ENCODE peak calls at places on chromosomes 13 and 19, in seven cellular contexts. J is small intestine; C is iPS DF 6.9; V is activated CD4-positive, alpha-beta T cell treated with anti-CD3 and anti-CD28 coated beads, Interleukin-2, amount 50 U/mL, for 24 hours; P is naive thymus-derived CD8-positive, alpha-beta T cell; E is activated naive CD8-positive, alpha-beta T cell treated with anti-CD3 and anti-CD28 coated beads, Interleukin-2, amount 50 U/mL, for 24 hours; S is ascending aorta. F is an unnamed sample.

GRCh38 chr13:50707533-50708096 is 135.9 kb downstream of the DLEU7 start:
- DNase-seq in J (no peak), C (no peak), V (no peak), P (no peak), E (no peak), S (no peak), F (no peak)

GRCh38 chr19:17751912-17752273 is 616 bp downstream of the FCHO1 start:
- DNase-seq in J (no peak), C (no peak), V (no peak), P (no peak), E (no peak), S (no peak), F (no peak)

GRCh38 chr19:17872251-17873001 is 681 bp downstream of the SLC5A5 start:
- DNase-seq in J (no peak), C (no peak), V (no peak), P (peak; percentile 27), E (peak; percentile 64), S (no peak), F (no peak)

GRCh38 chr19:4673216-4673615 is 3.1 kb upstream of the MYDGF start:
- DNase-seq in J (no peak), C (no peak), V (no peak), P (no peak), E (no peak), S (no peak), F (no peak)

GRCh38 chr19:19406878-19407639 is 1.6 kb downstream of the GATAD2A start:
- DNase-seq in J (peak; percentile 96), C (no peak), V (no peak), P (peak; percentile 21), E (peak; percentile 55), S (no peak), F (no peak)

GRCh38 chr13:49388256-49388655 is 55.6 kb downstream of the CAB39L start:
- DNase-seq in J (no peak), C (no peak), V (no peak), P (no peak), E (no peak), S (no peak), F (no peak)

GRCh38 chr19:47161876-47162489 is 31.3 kb downstream of the SAE1 start:
- DNase-seq in J (no peak), C (no peak), V (no peak), P (no peak), E (no peak), S (no peak), F (no peak)

GRCh38 chr13:107644136-107644535 is 571.2 kb downstream of the LIG4 start:
- DNase-seq in J (no peak), C (no peak), V (no peak), P (no peak), E (no peak), S (no peak), F (no peak)

GRCh38 chr13:20702945-20703784 is at the start of gene IL17D:
- DNase-seq in J (peak; percentile 33), C (no peak), V (peak; percentile 16), P (peak; percentile 39), E (peak; percentile 42), S (no peak), F (no peak)

GRCh38 chr19:45253396-45254027 is 2.4 kb downstream of the MARK4 start:
- DNase-seq in J (no peak), C (no peak), V (no peak), P (no peak), E (peak; percentile 14), S (no peak), F (no peak)

GRCh38 chr13:32195713-32196112 is 119.5 kb downstream of the ZAR1L start:
- DNase-seq in J (no peak), C (no peak), V (no peak), P (no peak), E (no peak), S (no peak), F (no peak)

GRCh38 chr19:21789761-21790160 is 22.4 kb upstream of the ZNF100 start:
- DNase-seq in J (no peak), C (no peak), V (no peak), P (no peak), E (no peak), S (no peak), F (no peak)

GRCh38 chr19:30335306-30335886 is 36.8 kb upstream of the ZNF536 start:
- DNase-seq in J (no peak), C (no peak), V (no peak), P (no peak), E (no peak), S (no peak), F (no peak)

GRCh38 chr13:99218969-99219368 is 18.3 kb downstream of the UBAC2 start:
- DNase-seq in J (peak; percentile 60), C (no peak), V (no peak), P (peak; percentile 26), E (no peak), S (no peak), F (no peak)

GRCh38 chr13:30797847-30798246 is 62.5 kb downstream of the ALOX5AP start:
- DNase-seq in J (no peak), C (no peak), V (no peak), P (no peak), E (no peak), S (no peak), F (no peak)

GRCh38 chr13:46035066-46035465 is 17.5 kb downstream of the ZC3H13 start:
- DNase-seq in J (no peak), C (no peak), V (no peak), P (no peak), E (no peak), S (no peak), F (no peak)

GRCh38 chr13:99871249-99871898 is 100.2 kb downstream of the ZIC5 start:
- DNase-seq in J (no peak), C (no peak), V (no peak), P (no peak), E (no peak), S (no peak), F (no peak)

GRCh38 chr19:30745476-30745985 is 373.3 kb downstream of the ZNF536 start:
- DNase-seq in J (no peak), C (no peak), V (no peak), P (no peak), E (no peak), S (no peak), F (no peak)

GRCh38 chr19:50906217-50906616 is 5.0 kb downstream of the KLK4 start:
- DNase-seq in J (peak; percentile 22), C (peak; percentile 35), V (no peak), P (peak; percentile 16), E (peak; percentile 53), S (no peak), F (no peak)

GRCh38 chr19:7856679-7857663 is 17.2 kb downstream of the PRR36 start:
- DNase-seq in J (no peak), C (no peak), V (no peak), P (no peak), E (no peak), S (no peak), F (no peak)

GRCh38 chr13:101785858-101786257 is 333.4 kb downstream of the ITGBL1 start:
- DNase-seq in J (no peak), C (peak; percentile 54), V (no peak), P (no peak), E (no peak), S (no peak), F (peak; percentile 54)

GRCh38 chr13:24613128-24613527 is 67.1 kb upstream of the ATP12A start:
- DNase-seq in J (no peak), C (no peak), V (no peak), P (no peak), E (no peak), S (no peak), F (no peak)

GRCh38 chr19:19229701-19230100 is 17.9 kb downstream of the NCAN start:
- DNase-seq in J (no peak), C (no peak), V (no peak), P (no peak), E (no peak), S (no peak), F (no peak)

GRCh38 chr19:52507266-52507665 is 20.2 kb upstream of the ZNF808 start:
- DNase-seq in J (no peak), C (no peak), V (no peak), P (no peak), E (no peak), S (no peak), F (no peak)

GRCh38 chr13:39816936-39817335 is 161.5 kb downstream of the COG6 start:
- DNase-seq in J (no peak), C (no peak), V (no peak), P (no peak), E (no peak), S (no peak), F (no peak)

GRCh38 chr19:33914599-33914998 is 117.9 kb downstream of the KCTD15 start:
- DNase-seq in J (no peak), C (no peak), V (no peak), P (no peak), E (no peak), S (no peak), F (no peak)

GRCh38 chr13:22220186-22221160 is 549.6 kb downstream of the FGF9 start:
- DNase-seq in J (peak; percentile 79), C (no peak), V (no peak), P (no peak), E (no peak), S (no peak), F (no peak)

GRCh38 chr19:50833117-50833801 is at the start of gene KLK15:
- DNase-seq in J (no peak), C (no peak), V (no peak), P (no peak), E (no peak), S (no peak), F (no peak)

GRCh38 chr13:41291246-41291645 is 19.8 kb upstream of the NAA16 start:
- DNase-seq in J (no peak), C (no peak), V (no peak), P (no peak), E (no peak), S (no peak), F (no peak)

GRCh38 chr13:98396071-98396710 is 180.7 kb downstream of the STK24 start:
- DNase-seq in J (no peak), C (no peak), V (no peak), P (no peak), E (no peak), S (no peak), F (no peak)